ENCODE peak calls at places on chromosomes 2 and 18, in eight cellular contexts. T is transverse colon, D is NB4, R is HCT116, J is spleen, P is Peyer's patch, Q is adrenal gland, F is IMR-90. M is an unnamed sample.

GRCh38 chr2:226993171-226993570 is 157.3 kb downstream of the RHBDD1 start:
- DNase-seq in R (no peak), P (no peak), J (no peak), F (no peak), Q (no peak), T (no peak), D (no peak), M (no peak)

GRCh38 chr2:23434721-23435121 is 49.7 kb downstream of the KLHL29 start:
- DNase-seq in D (no peak), R (no peak), F (peak; percentile 87), Q (peak; percentile 7), J (peak; percentile 32), T (no peak), P (no peak), M (no peak)

GRCh38 chr2:170712653-170713279 is 2.4 kb upstream of the SP5 start:
- DNase-seq in Q (no peak), F (no peak), T (no peak), J (no peak), D (no peak), R (no peak), P (no peak), M (no peak)

GRCh38 chr18:25832008-25832604 is 258.3 kb downstream of the SS18 start:
- DNase-seq in T (peak; percentile 37), J (no peak), D (peak; percentile 33), P (peak; percentile 65), R (peak; percentile 6), Q (peak; percentile 70), F (peak; percentile 61), M (peak; percentile 7)

GRCh38 chr2:9769171-9770005 is 73.9 kb upstream of the TAF1B start:
- DNase-seq in J (no peak), T (no peak), Q (no peak), F (peak; percentile 29), D (no peak), P (no peak), R (no peak), M (no peak)

GRCh38 chr2:235951980-235952379 is 216.2 kb downstream of the GBX2 start:
- DNase-seq in R (no peak), Q (no peak), F (no peak), P (no peak), D (peak; percentile 89), T (no peak), J (no peak), M (no peak)

GRCh38 chr2:145194671-145195070 is 674.8 kb upstream of the ZEB2 start:
- DNase-seq in P (no peak), T (no peak), J (no peak), F (no peak), D (no peak), Q (no peak), R (no peak), M (no peak)

GRCh38 chr2:25041928-25042320 is at the start of gene EFR3B:
- DNase-seq in P (peak; percentile 97), F (peak; percentile 90), T (peak; percentile 96), J (peak; percentile 97), D (peak; percentile 96), R (peak; percentile 68), Q (peak; percentile 95), M (peak; percentile 94)

GRCh38 chr2:164655336-164655735 is 34.1 kb upstream of the GRB14 start:
- DNase-seq in F (no peak), R (no peak), T (no peak), P (no peak), J (no peak), Q (no peak), D (no peak), M (no peak)

GRCh38 chr2:101012706-101013181 is 10.7 kb downstream of the RPL31 start:
- DNase-seq in J (no peak), P (no peak), R (no peak), Q (peak; percentile 41), F (peak; percentile 45), T (peak; percentile 19), D (peak; percentile 66), M (no peak)

GRCh38 chr2:241891315-241891987 is 21.9 kb downstream of the RTP5 start:
- DNase-seq in D (no peak), P (no peak), J (peak; percentile 63), Q (no peak), T (no peak), F (no peak), R (no peak), M (no peak)

GRCh38 chr18:74549591-74550104 is 15.3 kb downstream of the CNDP1 start:
- DNase-seq in D (no peak), P (no peak), R (no peak), Q (no peak), F (no peak), T (no peak), J (no peak), M (no peak)

GRCh38 chr2:237488901-237489860 is 2.1 kb downstream of the MLPH start:
- DNase-seq in J (peak; percentile 38), R (no peak), Q (no peak), T (peak; percentile 69), F (peak; percentile 45), D (no peak), P (peak; percentile 62), M (peak; percentile 55)

GRCh38 chr18:44632469-44633145 is 48.1 kb upstream of the SETBP1 start:
- DNase-seq in T (no peak), Q (no peak), R (no peak), J (no peak), P (no peak), F (no peak), D (no peak), M (no peak)

GRCh38 chr2:111119004-111119846 is 1.5 kb upstream of the BCL2L11 start:
- DNase-seq in J (peak; percentile 86), T (peak; percentile 50), P (peak; percentile 72), R (no peak), F (no peak), D (peak; percentile 72), Q (peak; percentile 30), M (no peak)

GRCh38 chr2:9380702-9381628 is 42.4 kb downstream of the ITGB1BP1 start:
- DNase-seq in T (peak; percentile 52), F (peak; percentile 95), R (peak; percentile 71), Q (no peak), D (peak; percentile 39), J (peak; percentile 9), P (no peak), M (peak; percentile 62)

GRCh38 chr18:5268874-5269273 is 26.7 kb downstream of the ZBTB14 start:
- DNase-seq in Q (no peak), T (no peak), P (no peak), R (no peak), F (no peak), D (no peak), J (no peak), M (no peak)
- TF ChIP-seq POLR2A in Q (no peak), T (no peak), P (no peak), R (no peak), F (no peak), D (no peak), J (no peak), M (no peak)

DNA sequence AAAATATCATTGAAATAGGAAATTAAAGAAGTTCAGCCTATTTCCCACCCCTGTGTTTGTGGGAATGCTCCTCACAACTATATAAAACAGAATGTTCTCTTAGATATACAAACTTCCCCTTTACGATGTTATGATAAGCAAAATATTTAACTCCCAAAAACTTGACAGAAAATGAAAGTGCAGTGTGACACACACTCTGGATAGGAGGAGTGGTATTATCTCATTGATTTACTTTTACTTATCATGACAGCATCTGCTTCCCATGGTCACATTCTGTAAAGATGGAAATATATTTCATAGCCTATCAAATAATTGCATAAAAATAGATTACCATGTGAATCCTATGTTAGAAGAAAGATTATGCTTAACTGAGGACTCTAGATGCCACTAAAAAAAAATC is 96.6 kb upstream of the STK17B start:
- DNase-seq in D (peak; percentile 57), P (no peak), J (no peak), F (peak; percentile 48), T (no peak), Q (no peak), R (no peak), M (no peak)
- TF ChIP-seq POLR2A in D (no peak), P (no peak), J (no peak), F (no peak), T (no peak), Q (no peak), R (no peak), M (no peak)

GRCh38 chr2:148645135-148645924 is 779 bp downstream of the EPC2 start:
- DNase-seq in Q (peak; percentile 94), T (peak; percentile 95), F (peak; percentile 90), D (peak; percentile 93), P (peak; percentile 97), R (peak; percentile 75), J (peak; percentile 99), M (peak; percentile 53)

GRCh38 chr2:148643998-148644884 is at the start of gene EPC2:
- DNase-seq in F (peak; percentile 80), R (peak; percentile 67), J (peak; percentile 98), Q (peak; percentile 90), D (peak; percentile 91), T (peak; percentile 91), P (peak; percentile 95), M (peak; percentile 52)

GRCh38 chr2:148645925-148646559 is 1.5 kb downstream of the EPC2 start:
- DNase-seq in Q (peak; percentile 38), J (no peak), D (peak; percentile 85), F (peak; percentile 92), R (peak; percentile 75), T (peak; percentile 65), P (peak; percentile 84), M (peak; percentile 46)

GRCh38 chr2:148643421-148643820 is 1.1 kb upstream of the EPC2 start:
- DNase-seq in P (no peak), T (no peak), F (no peak), D (peak; percentile 23), R (no peak), Q (no peak), J (no peak), M (no peak)

DNA sequence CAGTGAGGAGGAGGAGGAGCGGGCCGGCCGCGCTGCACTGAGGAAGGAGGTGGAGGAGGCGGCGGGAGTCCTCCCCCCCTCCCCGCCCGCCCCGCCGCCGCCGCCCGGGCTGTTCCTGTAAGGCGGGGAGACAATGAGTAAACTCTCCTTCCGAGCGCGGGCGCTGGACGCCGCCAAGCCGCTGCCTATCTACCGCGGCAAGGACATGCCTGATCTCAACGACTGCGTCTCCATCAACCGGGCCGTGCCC is 259 bp downstream of the EPC2 start:
- DNase-seq in D (no peak), P (no peak), R (no peak), T (no peak), Q (no peak), J (no peak), F (no peak), M (no peak)
- TF ChIP-seq POLR2A in D (no peak), P (no peak), R (no peak), T (no peak), Q (no peak), J (no peak), F (peak; percentile 76), M (no peak)

DNA sequence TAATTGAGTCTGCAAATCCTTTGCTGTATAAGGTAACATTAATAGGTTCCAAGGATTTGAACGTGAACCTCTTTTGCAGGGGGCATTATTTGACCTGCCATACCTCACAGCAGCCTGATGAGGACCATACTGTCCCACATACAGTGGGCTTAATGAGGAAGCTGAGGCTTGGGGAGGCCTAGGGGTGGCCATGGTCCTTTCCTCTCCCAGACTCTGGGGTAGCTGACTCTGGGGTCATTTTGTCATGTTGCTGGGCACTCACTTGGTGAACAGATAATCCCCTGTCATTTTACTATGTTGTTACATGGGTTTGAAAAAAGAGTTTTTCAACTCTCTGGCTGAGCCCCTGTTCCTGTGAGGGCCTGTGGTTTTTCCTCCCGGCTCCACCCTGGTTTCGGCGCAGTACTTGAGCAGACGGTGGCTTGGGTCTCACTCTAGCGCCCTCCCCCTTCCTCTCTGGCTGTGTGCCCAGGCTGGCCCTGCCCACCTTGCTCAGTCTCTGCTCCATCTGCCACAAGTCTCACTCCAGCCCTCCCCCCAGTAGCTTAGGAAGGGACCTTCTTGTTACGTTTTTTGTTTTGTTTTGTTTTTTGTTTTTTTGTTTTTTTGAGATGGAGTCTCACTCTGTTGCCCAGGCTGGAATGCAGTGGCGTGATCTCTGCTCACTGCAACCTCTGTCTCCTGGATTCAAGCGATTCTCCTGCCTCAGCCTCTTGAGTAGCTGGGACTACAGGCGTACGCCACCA is 21.0 kb downstream of the INPP4A start:
- DNase-seq in D (peak; percentile 96), T (peak; percentile 90), R (no peak), J (peak; percentile 92), P (peak; percentile 90), F (peak; percentile 42), Q (peak; percentile 61), M (no peak)
- TF ChIP-seq POLR2A in D (no peak), T (no peak), R (no peak), J (no peak), P (no peak), F (no peak), Q (no peak), M (no peak)

M was measured in H54.